ENCODE peak calls at places on chromosomes 12 and 14, in four cellular contexts. E is HCT116, M is K562, H is HepG2. I is an unnamed sample.

GRCh38 chr12:69266045-69266635 is 26.8 kb downstream of the CPSF6 start:
- DNase-seq in E (no peak), M (no peak), H (no peak), I (no peak)

GRCh38 chr14:79924583-79924982 is 286.7 kb downstream of the DIO2 start:
- DNase-seq in E (no peak), M (no peak), H (no peak), I (no peak)

GRCh38 chr14:79658224-79658623 is 553.1 kb downstream of the DIO2 start:
- DNase-seq in E (no peak), M (no peak), H (no peak), I (no peak)

GRCh38 chr12:107567871-107568619 is 117.6 kb upstream of the PWP1 start:
- DNase-seq in E (no peak), M (no peak), H (no peak), I (no peak)

GRCh38 chr12:94165670-94166069 is 17.3 kb downstream of the PLXNC1 start:
- DNase-seq in E (no peak), M (no peak), H (no peak), I (no peak)

GRCh38 chr12:78802593-78802992 is 62.0 kb upstream of the SYT1 start:
- DNase-seq in E (no peak), M (no peak), H (no peak), I (no peak)

GRCh38 chr12:8912910-8913309 is 1.4 kb upstream of the PHC1 start:
- DNase-seq in E (no peak), M (peak; percentile 12), H (no peak), I (peak; percentile 85)

GRCh38 chr12:3000548-3001275 is 41.5 kb downstream of the TEAD4 start:
- DNase-seq in E (no peak), M (peak; percentile 23), H (peak; percentile 9), I (no peak)

GRCh38 chr12:77232045-77232444 is 166.7 kb upstream of the E2F7 start:
- DNase-seq in E (no peak), M (no peak), H (no peak), I (no peak)

GRCh38 chr14:34059037-34059924 is 108.4 kb upstream of the EGLN3 start:
- DNase-seq in E (no peak), M (peak; percentile 60), H (no peak), I (no peak)

GRCh38 chr12:123726962-123727361 is 14.8 kb downstream of the ATP6V0A2 start:
- DNase-seq in E (no peak), M (peak; percentile 38), H (no peak), I (no peak)

GRCh38 chr12:15899282-15899870 is 11.8 kb upstream of the DERA start:
- DNase-seq in E (no peak), M (no peak), H (peak; percentile 30), I (no peak)

GRCh38 chr14:73976150-73976549 is 26.0 kb downstream of the COQ6 start:
- DNase-seq in E (no peak), M (no peak), H (no peak), I (no peak)

GRCh38 chr14:70259420-70259819 is 70.7 kb upstream of the SLC8A3 start:
- DNase-seq in E (no peak), M (no peak), H (no peak), I (no peak)

GRCh38 chr12:57006809-57007475 is 596 bp upstream of the ZBTB39 start:
- DNase-seq in E (no peak), M (no peak), H (no peak), I (no peak)

GRCh38 chr14:23237772-23238594 is at the start of gene RNF212B:
- DNase-seq in E (peak; percentile 44), M (peak; percentile 95), H (peak; percentile 80), I (peak; percentile 78)

GRCh38 chr12:123995023-123995422 is 22.0 kb downstream of the ZNF664 start:
- DNase-seq in E (no peak), M (no peak), H (no peak), I (no peak)

GRCh38 chr12:25423355-25423754 is 129.7 kb downstream of the LMNTD1 start:
- DNase-seq in E (no peak), M (no peak), H (no peak), I (no peak)

GRCh38 chr14:87811246-87811645 is 181.7 kb downstream of the GALC start:
- DNase-seq in E (no peak), M (no peak), H (no peak), I (no peak)

GRCh38 chr14:92792885-92793284 is 1.2 kb upstream of the GOLGA5 start:
- DNase-seq in E (no peak), M (no peak), H (no peak), I (no peak)

GRCh38 chr14:92510972-92511371 is 2.6 kb upstream of the RIN3 start:
- DNase-seq in E (peak; percentile 51), M (peak; percentile 12), H (peak; percentile 48), I (no peak)

GRCh38 chr14:58947816-58948440 is 240.5 kb upstream of the DAAM1 start:
- DNase-seq in E (no peak), M (no peak), H (no peak), I (no peak)

GRCh38 chr12:53101266-53101665 is 2.0 kb upstream of the SOAT2 start:
- DNase-seq in E (no peak), M (no peak), H (no peak), I (no peak)

GRCh38 chr12:53098982-53099651 is 1.6 kb downstream of the IGFBP6 start:
- DNase-seq in E (peak; percentile 89), M (peak; percentile 96), H (peak; percentile 91), I (peak; percentile 67)

GRCh38 chr12:53101931-53102781 is 1.1 kb upstream of the SOAT2 start:
- DNase-seq in E (no peak), M (no peak), H (peak; percentile 79), I (no peak)

GRCh38 chr12:53098354-53098981 is 1.0 kb downstream of the IGFBP6 start:
- DNase-seq in E (peak; percentile 41), M (peak; percentile 59), H (no peak), I (no peak)

DNA sequence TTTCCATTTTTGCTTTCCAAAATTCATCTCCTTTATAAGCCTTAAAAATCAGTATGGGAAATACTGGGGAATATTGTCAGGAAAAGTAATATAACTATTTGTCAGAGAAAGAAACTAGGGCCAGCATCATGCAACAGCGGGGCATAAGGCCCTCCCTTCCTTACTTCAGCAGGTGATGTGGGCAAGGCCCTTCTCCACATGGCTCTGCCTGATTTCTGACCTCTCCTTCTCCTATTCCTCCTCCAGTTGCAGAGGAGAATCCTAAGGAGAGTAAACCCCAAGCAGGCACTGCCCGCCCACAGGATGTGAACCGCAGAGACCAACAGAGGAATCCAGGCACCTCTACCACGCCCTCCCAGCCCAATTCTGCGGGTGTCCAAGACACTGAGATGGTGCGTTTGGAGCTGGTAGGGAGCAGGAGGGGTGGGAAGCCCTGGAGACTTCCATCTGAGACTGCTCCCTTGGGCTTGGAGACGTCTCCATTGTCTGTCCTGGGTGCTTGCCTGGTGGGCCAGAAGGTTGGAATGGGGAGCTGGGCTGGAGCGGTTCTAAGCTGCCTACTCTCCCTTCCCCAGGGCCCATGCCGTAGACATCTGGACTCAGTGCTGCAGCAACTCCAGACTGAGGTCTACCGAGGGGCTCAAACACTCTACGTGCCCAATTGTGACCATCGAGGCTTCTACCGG is 2.7 kb upstream of the SOAT2 start:
- DNase-seq in E (no peak), M (no peak), H (no peak), I (no peak)
- H3K4me1 ChIP-seq in E (peaks cover 34% of the 10 kb centered on the region), M (peaks cover 40% of the 10 kb centered on the region), H (peaks cover 96% of the 10 kb centered on the region), I (peaks cover 20% of the 10 kb centered on the region)

GRCh38 chr12:118175823-118176447 is 40.0 kb downstream of the PEBP1 start:
- DNase-seq in E (no peak), M (no peak), H (no peak), I (no peak)
- TF ChIP-seq ZNF274 in E (no peak), M (no peak), H (no peak), I (no peak)

DNA sequence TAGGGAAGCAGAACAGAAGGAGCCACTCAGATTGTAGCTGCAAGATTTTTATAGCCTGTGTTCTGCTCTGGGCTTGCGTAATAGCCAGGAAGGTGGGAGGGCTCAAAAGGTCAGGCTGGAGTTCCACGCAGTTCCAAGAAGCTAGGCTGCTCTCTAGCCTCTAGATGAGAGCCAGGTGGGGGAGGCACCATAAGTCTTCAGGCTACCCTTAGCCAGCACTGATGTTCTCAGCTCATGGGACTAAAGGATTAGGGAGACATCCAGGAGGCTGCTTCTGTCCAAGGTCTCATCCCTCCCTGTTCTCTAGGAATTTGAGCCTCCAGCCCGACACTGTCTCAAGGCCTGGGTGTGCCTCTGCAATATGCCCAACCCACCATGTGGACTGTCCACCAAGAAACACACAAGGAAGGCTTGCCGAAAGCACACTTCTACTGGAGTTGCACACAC is 1.7 kb downstream of the LMBR1L start:
- DNase-seq in E (no peak), M (peak; percentile 63), H (peak; percentile 23), I (no peak)
- H3K4me1 ChIP-seq in E (peaks cover 6% of the 10 kb centered on the region), M (peaks cover 26% of the 10 kb centered on the region), H (peaks cover 21% of the 10 kb centered on the region), I (peaks cover 6% of the 10 kb centered on the region)

GRCh38 chr12:104763163-104763805 is 194.8 kb downstream of the SLC41A2 start:
- DNase-seq in E (no peak), M (no peak), H (no peak), I (no peak)
- TF ChIP-seq ZNF274 in E (no peak), M (no peak), H (no peak), I (no peak)

GRCh38 chr14:65354715-65355114 is 57.8 kb upstream of the FUT8 start:
- DNase-seq in E (no peak), M (no peak), H (no peak), I (no peak)
- H3K4me1 ChIP-seq in E (peaks cover 27% of the 10 kb centered on the region), M (no peaks in the 10 kb centered on the region), H (no peaks in the 10 kb centered on the region), I (no peaks in the 10 kb centered on the region)

I was measured in NT2/D1.